ENCODE peak calls at places on chromosomes 1 and 21, in seven cellular contexts. One of them, this sample, is unnamed.

GRCh38 chr1:36300526-36300925 is 5.6 kb upstream of the SH3D21 start:
- DNase-seq in CD8-positive, alpha-beta T cell: no peak
- DNase-seq in cardiac muscle cell: no peak
- DNase-seq in hepatocyte: no peak
- DNase-seq in GM23338: no peak
- DNase-seq in CD4-positive, alpha-beta memory T cell: no peak
- DNase-seq in heart right ventricle: no peak
- DNase-seq in this sample: no peak

GRCh38 chr1:53559391-53559815 is 100.2 kb downstream of the DMRTB1 start:
- DNase-seq in hepatocyte: no peak
- DNase-seq in cardiac muscle cell: no peak
- DNase-seq in GM23338: no peak
- DNase-seq in heart right ventricle: no peak
- DNase-seq in CD8-positive, alpha-beta T cell: no peak
- DNase-seq in CD4-positive, alpha-beta memory T cell: no peak
- DNase-seq in this sample: no peak

GRCh38 chr1:6483010-6483760 is 8.3 kb downstream of the PLEKHG5 start:
- DNase-seq in hepatocyte: no peak
- DNase-seq in CD8-positive, alpha-beta T cell: no peak
- DNase-seq in cardiac muscle cell: no peak
- DNase-seq in GM23338: no peak
- DNase-seq in CD4-positive, alpha-beta memory T cell: no peak
- DNase-seq in heart right ventricle: no peak
- DNase-seq in this sample: no peak

GRCh38 chr1:116076831-116077230 is 34.4 kb upstream of the MAB21L3 start:
- DNase-seq in CD8-positive, alpha-beta T cell: no peak
- DNase-seq in heart right ventricle: no peak
- DNase-seq in cardiac muscle cell: no peak
- DNase-seq in GM23338: no peak
- DNase-seq in CD4-positive, alpha-beta memory T cell: no peak
- DNase-seq in hepatocyte: no peak
- DNase-seq in this sample: no peak

GRCh38 chr1:15833069-15833679 is 14.3 kb upstream of the SPEN start:
- DNase-seq in CD8-positive, alpha-beta T cell: peak; percentile 73
- DNase-seq in cardiac muscle cell: no peak
- DNase-seq in heart right ventricle: peak; percentile 59
- DNase-seq in CD4-positive, alpha-beta memory T cell: peak; percentile 59
- DNase-seq in GM23338: peak; percentile 35
- DNase-seq in hepatocyte: no peak
- DNase-seq in this sample: no peak

GRCh38 chr1:1349256-1350012 is at the start of gene DVL1:
- DNase-seq in GM23338: peak; percentile 89
- DNase-seq in cardiac muscle cell: peak; percentile 81
- DNase-seq in CD4-positive, alpha-beta memory T cell: peak; percentile 71
- DNase-seq in CD8-positive, alpha-beta T cell: peak; percentile 62
- DNase-seq in hepatocyte: peak; percentile 86
- DNase-seq in heart right ventricle: peak; percentile 67
- DNase-seq in this sample: no peak

GRCh38 chr1:66313446-66313845 is 220.5 kb upstream of the SGIP1 start:
- DNase-seq in hepatocyte: no peak
- DNase-seq in heart right ventricle: no peak
- DNase-seq in GM23338: no peak
- DNase-seq in CD8-positive, alpha-beta T cell: no peak
- DNase-seq in CD4-positive, alpha-beta memory T cell: no peak
- DNase-seq in cardiac muscle cell: no peak
- DNase-seq in this sample: no peak

GRCh38 chr1:222938986-222939385 is 124.1 kb downstream of the DISP1 start:
- DNase-seq in CD8-positive, alpha-beta T cell: no peak
- DNase-seq in cardiac muscle cell: no peak
- DNase-seq in CD4-positive, alpha-beta memory T cell: no peak
- DNase-seq in GM23338: no peak
- DNase-seq in heart right ventricle: no peak
- DNase-seq in hepatocyte: no peak
- DNase-seq in this sample: no peak

GRCh38 chr1:215567491-215568286 is 585 bp downstream of the KCTD3 start:
- DNase-seq in cardiac muscle cell: peak; percentile 55
- DNase-seq in GM23338: peak; percentile 63
- DNase-seq in CD4-positive, alpha-beta memory T cell: peak; percentile 5
- DNase-seq in CD8-positive, alpha-beta T cell: no peak
- DNase-seq in heart right ventricle: peak; percentile 24
- DNase-seq in hepatocyte: peak; percentile 64
- DNase-seq in this sample: peak; percentile 21

GRCh38 chr1:101438359-101438758 is 201.5 kb downstream of the S1PR1 start:
- DNase-seq in GM23338: peak; percentile 52
- DNase-seq in hepatocyte: peak; percentile 11
- DNase-seq in cardiac muscle cell: peak; percentile 57
- DNase-seq in CD4-positive, alpha-beta memory T cell: peak; percentile 7
- DNase-seq in heart right ventricle: no peak
- DNase-seq in CD8-positive, alpha-beta T cell: no peak
- DNase-seq in this sample: no peak

GRCh38 chr1:155127672-155128468 is at the start of gene EFNA1:
- DNase-seq in heart right ventricle: peak; percentile 75
- DNase-seq in CD8-positive, alpha-beta T cell: peak; percentile 36
- DNase-seq in hepatocyte: peak; percentile 86
- DNase-seq in CD4-positive, alpha-beta memory T cell: peak; percentile 31
- DNase-seq in GM23338: peak; percentile 64
- DNase-seq in cardiac muscle cell: peak; percentile 81
- DNase-seq in this sample: no peak

GRCh38 chr21:37358392-37358791 is 8.2 kb upstream of the DYRK1A start:
- DNase-seq in heart right ventricle: no peak
- DNase-seq in cardiac muscle cell: no peak
- DNase-seq in GM23338: no peak
- DNase-seq in CD8-positive, alpha-beta T cell: no peak
- DNase-seq in hepatocyte: no peak
- DNase-seq in CD4-positive, alpha-beta memory T cell: no peak
- DNase-seq in this sample: no peak

GRCh38 chr1:223341111-223341510 is 22.9 kb downstream of the SUSD4 start:
- DNase-seq in hepatocyte: peak; percentile 26
- DNase-seq in cardiac muscle cell: peak; percentile 82
- DNase-seq in GM23338: no peak
- DNase-seq in heart right ventricle: peak; percentile 69
- DNase-seq in CD4-positive, alpha-beta memory T cell: no peak
- DNase-seq in CD8-positive, alpha-beta T cell: no peak
- DNase-seq in this sample: no peak

GRCh38 chr1:198636391-198636790 is 2.4 kb upstream of the PTPRC start:
- DNase-seq in cardiac muscle cell: no peak
- DNase-seq in GM23338: no peak
- DNase-seq in CD4-positive, alpha-beta memory T cell: no peak
- DNase-seq in CD8-positive, alpha-beta T cell: no peak
- DNase-seq in heart right ventricle: no peak
- DNase-seq in hepatocyte: no peak
- DNase-seq in this sample: no peak

GRCh38 chr1:115796897-115797296 is 28.4 kb upstream of the CASQ2 start:
- DNase-seq in cardiac muscle cell: no peak
- DNase-seq in CD8-positive, alpha-beta T cell: no peak
- DNase-seq in CD4-positive, alpha-beta memory T cell: no peak
- DNase-seq in hepatocyte: no peak
- DNase-seq in GM23338: peak; percentile 36
- DNase-seq in heart right ventricle: no peak
- DNase-seq in this sample: no peak

GRCh38 chr1:182622795-182623528 is 18.8 kb upstream of the RGS16 start:
- DNase-seq in cardiac muscle cell: no peak
- DNase-seq in heart right ventricle: peak; percentile 60
- DNase-seq in CD8-positive, alpha-beta T cell: no peak
- DNase-seq in hepatocyte: no peak
- DNase-seq in GM23338: no peak
- DNase-seq in CD4-positive, alpha-beta memory T cell: no peak
- DNase-seq in this sample: no peak

GRCh38 chr21:28541371-28542112 is 451.1 kb downstream of the LTN1 start:
- DNase-seq in CD4-positive, alpha-beta memory T cell: no peak
- DNase-seq in CD8-positive, alpha-beta T cell: no peak
- DNase-seq in cardiac muscle cell: no peak
- DNase-seq in heart right ventricle: no peak
- DNase-seq in hepatocyte: no peak
- DNase-seq in GM23338: no peak
- DNase-seq in this sample: no peak

GRCh38 chr1:177561436-177561835 is 390.7 kb downstream of the BRINP2 start:
- DNase-seq in hepatocyte: no peak
- DNase-seq in heart right ventricle: no peak
- DNase-seq in cardiac muscle cell: no peak
- DNase-seq in GM23338: no peak
- DNase-seq in CD8-positive, alpha-beta T cell: no peak
- DNase-seq in CD4-positive, alpha-beta memory T cell: no peak
- DNase-seq in this sample: no peak

GRCh38 chr1:21546122-21546825 is 37.1 kb downstream of the ALPL start:
- DNase-seq in hepatocyte: no peak
- DNase-seq in GM23338: no peak
- DNase-seq in CD4-positive, alpha-beta memory T cell: no peak
- DNase-seq in cardiac muscle cell: no peak
- DNase-seq in CD8-positive, alpha-beta T cell: no peak
- DNase-seq in heart right ventricle: no peak
- DNase-seq in this sample: no peak

GRCh38 chr1:100039571-100039970 is 69.8 kb downstream of the SLC35A3 start:
- DNase-seq in GM23338: no peak
- DNase-seq in heart right ventricle: no peak
- DNase-seq in hepatocyte: no peak
- DNase-seq in CD4-positive, alpha-beta memory T cell: no peak
- DNase-seq in CD8-positive, alpha-beta T cell: no peak
- DNase-seq in cardiac muscle cell: no peak
- DNase-seq in this sample: no peak

GRCh38 chr21:36630485-36631206 is 68.3 kb upstream of the SIM2 start:
- DNase-seq in CD4-positive, alpha-beta memory T cell: peak; percentile 28
- DNase-seq in hepatocyte: peak; percentile 78
- DNase-seq in cardiac muscle cell: peak; percentile 81
- DNase-seq in heart right ventricle: peak; percentile 41
- DNase-seq in CD8-positive, alpha-beta T cell: peak; percentile 34
- DNase-seq in GM23338: peak; percentile 94
- DNase-seq in this sample: no peak

GRCh38 chr1:30083800-30084464 is 639.5 kb downstream of the MATN1 start:
- DNase-seq in CD4-positive, alpha-beta memory T cell: no peak
- DNase-seq in cardiac muscle cell: no peak
- DNase-seq in GM23338: no peak
- DNase-seq in CD8-positive, alpha-beta T cell: no peak
- DNase-seq in hepatocyte: peak; percentile 58
- DNase-seq in heart right ventricle: peak; percentile 18
- DNase-seq in this sample: peak; percentile 61

GRCh38 chr1:7893529-7894180 is 40.8 kb upstream of the UTS2 start:
- DNase-seq in heart right ventricle: no peak
- DNase-seq in CD8-positive, alpha-beta T cell: no peak
- DNase-seq in GM23338: no peak
- DNase-seq in CD4-positive, alpha-beta memory T cell: no peak
- DNase-seq in cardiac muscle cell: no peak
- DNase-seq in hepatocyte: no peak
- DNase-seq in this sample: no peak

GRCh38 chr1:149849246-149849946 is 50.0 kb upstream of the BOLA1 start:
- DNase-seq in hepatocyte: no peak
- DNase-seq in cardiac muscle cell: peak; percentile 0
- DNase-seq in GM23338: peak; percentile 2
- DNase-seq in CD4-positive, alpha-beta memory T cell: no peak
- DNase-seq in CD8-positive, alpha-beta T cell: no peak
- DNase-seq in heart right ventricle: peak; percentile 1
- DNase-seq in this sample: no peak

GRCh38 chr1:19646366-19646765 is 2.3 kb downstream of the NBL1 start:
- DNase-seq in heart right ventricle: no peak
- DNase-seq in CD8-positive, alpha-beta T cell: no peak
- DNase-seq in GM23338: no peak
- DNase-seq in CD4-positive, alpha-beta memory T cell: no peak
- DNase-seq in hepatocyte: no peak
- DNase-seq in cardiac muscle cell: no peak
- DNase-seq in this sample: no peak
- H3K4me3 ChIP-seq in heart right ventricle: peak overlapping the region; percentile 88
- H3K4me3 ChIP-seq in CD8-positive, alpha-beta T cell: no peak overlapping the region
- H3K4me3 ChIP-seq in GM23338: no peak overlapping the region
- H3K4me3 ChIP-seq in CD4-positive, alpha-beta memory T cell: no peak overlapping the region
- H3K4me3 ChIP-seq in hepatocyte: no peak overlapping the region
- H3K4me3 ChIP-seq in cardiac muscle cell: no peak overlapping the region
- H3K4me3 ChIP-seq in this sample: peak overlapping the region; percentile 82

DNA sequence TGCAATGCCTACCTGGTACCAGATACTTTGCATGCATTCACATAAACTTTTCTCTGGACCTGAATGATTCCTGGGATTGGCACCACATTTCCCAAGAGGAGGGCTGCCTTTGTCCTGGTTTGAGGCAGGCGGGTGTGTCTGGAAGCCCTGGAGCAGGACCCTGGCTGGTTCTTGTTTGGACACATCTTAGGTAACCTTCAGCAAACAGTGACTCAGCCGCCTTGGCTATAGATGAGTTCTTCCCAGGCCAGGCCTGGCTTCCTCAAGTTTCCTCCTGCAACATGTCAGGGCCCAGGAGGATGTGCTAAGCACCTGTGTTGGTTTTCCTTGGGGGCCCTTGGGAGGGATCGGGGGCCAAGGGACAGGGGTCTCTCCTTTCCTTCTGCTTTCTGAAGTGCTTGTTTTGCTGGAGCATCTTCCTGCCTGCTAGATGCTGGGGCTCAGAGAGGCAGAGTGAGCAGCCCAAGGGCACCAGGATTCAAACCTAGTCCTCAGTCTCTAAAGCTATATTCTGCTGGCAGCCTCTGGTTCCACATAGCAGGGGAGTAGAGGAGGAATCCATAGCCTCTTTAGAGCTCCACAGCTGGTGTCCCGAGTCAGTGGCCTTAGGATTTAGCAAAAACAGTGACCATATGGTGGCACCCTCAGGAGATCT is 38.2 kb downstream of the PAX7 start:
- DNase-seq in heart right ventricle: no peak
- DNase-seq in hepatocyte: peak; percentile 72
- DNase-seq in cardiac muscle cell: no peak
- DNase-seq in GM23338: no peak
- DNase-seq in CD8-positive, alpha-beta T cell: no peak
- DNase-seq in CD4-positive, alpha-beta memory T cell: no peak
- DNase-seq in this sample: no peak
- H3K4me3 ChIP-seq in heart right ventricle: no peak overlapping the region
- H3K4me3 ChIP-seq in hepatocyte: no peak overlapping the region
- H3K4me3 ChIP-seq in cardiac muscle cell: no peak overlapping the region
- H3K4me3 ChIP-seq in GM23338: no peak overlapping the region
- H3K4me3 ChIP-seq in CD8-positive, alpha-beta T cell: no peak overlapping the region
- H3K4me3 ChIP-seq in CD4-positive, alpha-beta memory T cell: no peak overlapping the region
- H3K4me3 ChIP-seq in this sample: no peak overlapping the region

GRCh38 chr1:165424454-165425283 is 20.3 kb downstream of the RXRG start:
- DNase-seq in CD4-positive, alpha-beta memory T cell: peak; percentile 41
- DNase-seq in hepatocyte: no peak
- DNase-seq in heart right ventricle: peak; percentile 44
- DNase-seq in cardiac muscle cell: peak; percentile 46
- DNase-seq in CD8-positive, alpha-beta T cell: no peak
- DNase-seq in GM23338: no peak
- DNase-seq in this sample: no peak
- H3K4me3 ChIP-seq in CD4-positive, alpha-beta memory T cell: peak overlapping the region; percentile 26
- H3K4me3 ChIP-seq in hepatocyte: no peak overlapping the region
- H3K4me3 ChIP-seq in heart right ventricle: peak overlapping the region; percentile 34
- H3K4me3 ChIP-seq in cardiac muscle cell: no peak overlapping the region
- H3K4me3 ChIP-seq in CD8-positive, alpha-beta T cell: peak overlapping the region; percentile 24
- H3K4me3 ChIP-seq in GM23338: no peak overlapping the region
- H3K4me3 ChIP-seq in this sample: no peak overlapping the region

DNA sequence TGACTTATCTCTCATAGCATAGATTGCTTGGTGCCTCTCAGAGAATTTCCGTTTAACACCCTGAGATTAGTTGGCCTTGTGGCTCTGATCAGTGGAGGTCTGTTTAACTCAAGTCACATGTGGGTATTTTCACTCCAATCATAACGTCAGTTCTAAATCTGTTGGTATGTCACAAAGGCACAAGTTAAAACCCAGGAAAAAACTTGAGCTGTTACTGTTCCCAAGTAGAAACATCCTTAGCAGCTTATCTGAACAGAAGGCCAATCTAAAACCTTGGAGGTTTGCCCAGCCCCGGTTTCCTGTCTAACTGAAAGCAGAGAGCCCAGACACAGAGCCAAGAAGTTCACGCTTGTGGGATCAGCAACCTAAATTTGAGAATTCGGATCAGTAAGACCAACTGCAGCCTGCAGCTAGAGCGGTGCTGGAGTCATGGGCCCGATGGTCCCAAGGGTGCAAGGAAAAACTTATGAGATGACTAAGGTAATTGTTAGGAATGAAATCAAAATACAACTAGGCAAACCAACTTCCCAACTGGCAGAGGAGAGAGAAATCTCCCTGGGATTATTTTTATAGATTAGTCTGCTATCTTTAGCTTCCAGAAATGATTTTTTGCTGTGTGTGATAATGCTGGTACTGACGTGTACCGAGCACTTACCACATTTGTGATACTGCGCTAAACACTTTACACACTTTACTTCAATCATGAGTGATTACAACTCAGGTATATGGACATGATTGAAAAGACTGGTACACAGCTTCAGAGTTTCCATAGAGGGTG is 90.2 kb upstream of the C1orf21 start:
- DNase-seq in cardiac muscle cell: peak; percentile 85
- DNase-seq in CD8-positive, alpha-beta T cell: no peak
- DNase-seq in CD4-positive, alpha-beta memory T cell: no peak
- DNase-seq in heart right ventricle: peak; percentile 97
- DNase-seq in GM23338: no peak
- DNase-seq in hepatocyte: peak; percentile 64
- DNase-seq in this sample: peak; percentile 88
- H3K4me3 ChIP-seq in cardiac muscle cell: no peak overlapping the region
- H3K4me3 ChIP-seq in CD8-positive, alpha-beta T cell: no peak overlapping the region
- H3K4me3 ChIP-seq in CD4-positive, alpha-beta memory T cell: no peak overlapping the region
- H3K4me3 ChIP-seq in heart right ventricle: peak overlapping the region; percentile 23
- H3K4me3 ChIP-seq in GM23338: no peak overlapping the region
- H3K4me3 ChIP-seq in hepatocyte: no peak overlapping the region
- H3K4me3 ChIP-seq in this sample: no peak overlapping the region

This sample was measured in HFF-Myc.